ENCODE peak calls at places on chromosomes 2 and 18, in eight cellular contexts. H, D, O, M, R, J, Q and E are unnamed samples. For H3K4me1, the result is how much of the 10 kb centered on the place peaks cover.

GRCh38 chr2:207767461-207768167 is 2.1 kb downstream of the FZD5 start:
- DNase-seq in O (peak), J (no peak), D (peak), Q (no peak), H (peak), M (no peak), R (peak), E (no peak)

GRCh38 chr2:240561325-240561971 is 1.3 kb downstream of the DUSP28 start:
- DNase-seq in O (peak), D (peak), R (no peak), H (peak), J (no peak), Q (no peak), M (no peak), E (no peak)

GRCh38 chr2:102839668-102840388 is 78.0 kb downstream of the TMEM182 start:
- DNase-seq in J (no peak), H (no peak), D (no peak), M (peak), O (no peak), Q (peak), R (peak), E (peak)

GRCh38 chr18:12811191-12811950 is 72.7 kb downstream of the PTPN2 start:
- DNase-seq in O (no peak), M (no peak), D (no peak), R (no peak), Q (peak), J (no peak), H (no peak), E (no peak)

GRCh38 chr2:75277111-75277510 is 77.8 kb upstream of the TACR1 start:
- DNase-seq in H (no peak), R (no peak), J (no peak), M (no peak), O (no peak), D (no peak), Q (no peak), E (no peak)

GRCh38 chr2:30446602-30447148 is 371 bp upstream of the LCLAT1 start:
- DNase-seq in R (peak), D (no peak), H (no peak), J (no peak), M (no peak), Q (no peak), O (no peak), E (no peak)

GRCh38 chr18:23864620-23865019 is 149.9 kb upstream of the TTC39C start:
- DNase-seq in J (no peak), Q (no peak), O (no peak), D (no peak), R (no peak), H (no peak), M (peak), E (peak)

GRCh38 chr2:46666044-46666662 is 186.8 kb downstream of the TMEM247 start:
- DNase-seq in Q (no peak), J (no peak), M (no peak), D (peak), H (peak), R (no peak), O (peak), E (no peak)

GRCh38 chr2:181517685-181518301 is 60.6 kb downstream of the ITGA4 start:
- DNase-seq in H (no peak), O (peak), R (no peak), J (no peak), Q (no peak), D (no peak), M (peak), E (peak)

GRCh38 chr2:55010149-55010591 is 40.1 kb downstream of the RTN4 start:
- DNase-seq in Q (no peak), H (peak), O (peak), J (no peak), D (peak), M (peak), R (peak), E (peak)

GRCh38 chr2:134250840-134251461 is 2.9 kb upstream of the MGAT5 start:
- DNase-seq in O (no peak), D (no peak), J (no peak), R (no peak), Q (no peak), H (no peak), M (no peak), E (no peak)

GRCh38 chr2:190534310-190535118 is at the start of gene NEMP2:
- DNase-seq in H (peak), O (peak), R (peak), J (peak), Q (no peak), D (peak), M (peak), E (peak)

GRCh38 chr18:5515007-5515744 is 28.6 kb downstream of the EPB41L3 start:
- DNase-seq in J (no peak), M (no peak), R (no peak), D (no peak), Q (no peak), H (no peak), O (no peak), E (no peak)

GRCh38 chr2:213261715-213262114 is 22.5 kb upstream of the SPAG16 start:
- DNase-seq in J (no peak), H (no peak), O (no peak), Q (no peak), R (no peak), M (no peak), D (no peak), E (no peak)

GRCh38 chr2:233266481-233266880 is 15.0 kb downstream of the ATG16L1 start:
- DNase-seq in O (no peak), M (no peak), Q (no peak), J (no peak), R (no peak), D (no peak), H (no peak), E (no peak)

GRCh38 chr2:101946372-101946771 is 45.4 kb upstream of the IL1R2 start:
- DNase-seq in Q (no peak), J (no peak), D (no peak), R (no peak), H (no peak), M (no peak), O (no peak), E (no peak)

GRCh38 chr2:217846321-217846743 is 156.5 kb downstream of the TNS1 start:
- DNase-seq in D (peak), H (peak), O (no peak), M (no peak), J (no peak), R (no peak), Q (no peak), E (no peak)

GRCh38 chr18:9244376-9244775 is 90.2 kb upstream of the TWSG1 start:
- DNase-seq in J (no peak), O (no peak), R (no peak), D (no peak), H (no peak), Q (no peak), M (no peak), E (no peak)

GRCh38 chr2:3127710-3128109 is 249.9 kb downstream of the EIPR1 start:
- DNase-seq in J (no peak), H (peak), O (no peak), Q (no peak), M (no peak), D (no peak), R (no peak), E (no peak)

GRCh38 chr2:150165988-150166965 is 321.2 kb downstream of the RND3 start:
- DNase-seq in R (no peak), M (no peak), J (no peak), H (no peak), O (no peak), D (no peak), Q (no peak), E (no peak)

GRCh38 chr18:69399253-69399652 is 1.4 kb upstream of the DOK6 start:
- DNase-seq in R (peak), J (no peak), Q (no peak), O (no peak), H (no peak), D (no peak), M (no peak), E (no peak)

GRCh38 chr18:69401475-69402218 is 959 bp downstream of the DOK6 start:
- DNase-seq in D (peak), Q (no peak), O (no peak), R (peak), J (no peak), H (peak), M (no peak), E (no peak)

GRCh38 chr18:69400253-69400975 is at the start of gene DOK6:
- DNase-seq in Q (no peak), R (peak), M (no peak), O (no peak), H (peak), D (peak), J (peak), E (no peak)

GRCh38 chr18:69400976-69401474 is 337 bp downstream of the DOK6 start:
- DNase-seq in R (peak), O (peak), Q (no peak), J (no peak), D (peak), M (no peak), H (peak), E (no peak)

GRCh38 chr18:69397096-69397495 is 3.6 kb upstream of the DOK6 start:
- DNase-seq in R (peak), O (no peak), J (no peak), H (no peak), Q (peak), M (no peak), D (no peak), E (no peak)
- H3K4me1 ChIP-seq in R (under half), O (under half), J (under half), H (under half), Q (under half), M (under half), D (under half), E (under half)

DNA sequence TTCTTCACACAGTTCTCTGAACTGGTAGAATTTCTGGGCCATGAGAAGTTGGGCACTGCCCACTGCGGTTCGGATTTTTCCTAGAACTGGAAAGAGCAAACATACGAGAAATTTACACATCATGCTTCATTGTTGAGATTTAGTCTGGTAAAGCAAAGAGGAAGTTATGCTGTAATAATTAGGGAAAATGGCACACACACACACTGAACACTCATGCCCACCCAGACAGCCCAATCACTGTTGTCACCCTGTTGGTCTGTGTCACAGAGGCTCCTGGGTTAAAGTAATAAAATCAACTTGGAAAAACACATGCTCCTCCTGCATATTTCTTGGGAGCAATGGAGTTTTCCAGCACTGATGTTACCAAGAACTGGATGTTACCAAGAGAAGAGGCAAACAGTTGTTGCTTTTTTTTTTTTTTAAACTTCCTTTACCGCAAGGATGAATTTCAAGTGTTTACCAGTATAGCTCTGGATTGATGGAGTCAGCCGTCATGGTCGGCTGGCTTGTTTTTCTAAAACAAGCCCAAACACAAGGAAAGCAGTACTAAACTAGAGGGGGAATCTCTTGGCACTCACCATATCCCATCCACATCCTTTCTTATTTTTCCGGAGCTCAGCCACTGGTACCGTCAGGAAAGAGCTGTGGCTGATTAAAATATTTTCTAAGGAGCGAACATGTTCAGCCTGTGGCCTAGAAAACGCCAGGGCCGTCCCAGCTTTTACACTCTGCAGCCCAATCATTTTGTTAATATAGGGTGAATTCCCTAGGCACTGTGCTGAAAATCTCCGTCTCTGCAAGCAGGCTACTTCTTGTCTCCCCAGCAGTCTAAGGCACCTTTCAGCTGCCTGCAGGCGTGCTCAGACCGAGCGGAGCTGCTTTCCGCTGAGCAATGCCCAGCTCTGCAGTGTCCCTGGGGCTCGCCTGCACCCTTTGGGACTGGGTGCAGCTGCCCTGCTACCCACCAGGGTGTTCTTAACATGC is 58.9 kb downstream of the TGIF1 start:
- DNase-seq in J (no peak), R (no peak), D (no peak), O (no peak), M (no peak), H (no peak), Q (no peak), E (no peak)
- H3K27ac ChIP-seq in J (no peak), R (no peak), D (no peak), O (no peak), M (no peak), H (no peak), Q (no peak), E (no peak)

GRCh38 chr2:130376433-130377293 is 20.8 kb downstream of the PTPN18 start:
- DNase-seq in Q (no peak), H (peak), M (no peak), J (peak), O (no peak), R (peak), D (peak), E (no peak)

GRCh38 chr2:130374587-130375290 is 18.9 kb downstream of the PTPN18 start:
- DNase-seq in Q (no peak), H (peak), O (no peak), J (peak), R (peak), M (no peak), D (no peak), E (no peak)

GRCh38 chr2:130373808-130374365 is 18.0 kb downstream of the PTPN18 start:
- DNase-seq in D (no peak), O (no peak), Q (no peak), R (no peak), H (peak), M (no peak), J (peak), E (no peak)

GRCh38 chr2:130377491-130377890 is 21.6 kb downstream of the PTPN18 start:
- DNase-seq in M (no peak), R (no peak), Q (no peak), J (peak), H (peak), D (no peak), O (no peak), E (no peak)

GRCh38 chr2:130375291-130376266 is 19.7 kb downstream of the PTPN18 start:
- DNase-seq in R (no peak), J (peak), H (peak), D (peak), M (no peak), O (no peak), Q (no peak), E (no peak)
- H3K4me1 ChIP-seq in R (under half), J (under half), H (under half), D (under half), M (under half), O (under half), Q (under half), E (under half)

DNA sequence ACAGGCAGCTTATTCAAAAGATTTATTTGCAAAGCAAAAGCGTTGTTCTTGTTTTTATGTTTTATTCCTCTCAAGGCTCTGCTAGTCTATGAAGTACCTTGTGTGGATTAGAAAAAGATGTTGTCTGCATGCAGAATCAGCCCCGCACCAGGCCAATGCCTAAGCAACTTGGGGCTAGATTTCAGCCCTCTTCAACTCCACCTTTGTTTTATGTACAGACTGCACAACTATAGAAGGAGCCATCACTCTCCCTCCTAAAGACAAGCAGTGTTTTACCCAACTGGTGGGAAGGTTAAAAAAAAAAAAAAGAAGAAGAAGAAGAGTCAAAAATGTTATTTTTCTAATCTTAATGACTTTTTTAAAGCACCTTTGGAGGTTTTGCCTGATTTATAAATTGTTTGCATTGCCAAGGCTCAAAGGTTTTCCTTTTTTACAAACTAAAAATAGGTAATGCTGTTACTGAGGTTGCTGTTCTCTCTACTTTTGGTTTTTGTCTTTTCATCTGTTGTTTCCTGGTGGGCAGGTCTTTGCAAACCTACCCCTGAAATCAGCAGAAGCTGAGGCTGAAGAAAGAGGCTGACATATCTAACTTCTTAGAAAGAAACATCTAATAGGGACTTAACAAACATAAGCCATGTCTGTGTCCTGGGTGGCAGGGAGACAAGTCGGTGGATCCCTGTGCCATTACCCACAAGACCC is 164.0 kb downstream of the SLC39A10 start:
- DNase-seq in Q (no peak), J (no peak), D (no peak), R (no peak), H (no peak), M (no peak), O (no peak), E (no peak)
- H3K27ac ChIP-seq in Q (no peak), J (no peak), D (no peak), R (no peak), H (no peak), M (no peak), O (no peak), E (no peak)

DNA sequence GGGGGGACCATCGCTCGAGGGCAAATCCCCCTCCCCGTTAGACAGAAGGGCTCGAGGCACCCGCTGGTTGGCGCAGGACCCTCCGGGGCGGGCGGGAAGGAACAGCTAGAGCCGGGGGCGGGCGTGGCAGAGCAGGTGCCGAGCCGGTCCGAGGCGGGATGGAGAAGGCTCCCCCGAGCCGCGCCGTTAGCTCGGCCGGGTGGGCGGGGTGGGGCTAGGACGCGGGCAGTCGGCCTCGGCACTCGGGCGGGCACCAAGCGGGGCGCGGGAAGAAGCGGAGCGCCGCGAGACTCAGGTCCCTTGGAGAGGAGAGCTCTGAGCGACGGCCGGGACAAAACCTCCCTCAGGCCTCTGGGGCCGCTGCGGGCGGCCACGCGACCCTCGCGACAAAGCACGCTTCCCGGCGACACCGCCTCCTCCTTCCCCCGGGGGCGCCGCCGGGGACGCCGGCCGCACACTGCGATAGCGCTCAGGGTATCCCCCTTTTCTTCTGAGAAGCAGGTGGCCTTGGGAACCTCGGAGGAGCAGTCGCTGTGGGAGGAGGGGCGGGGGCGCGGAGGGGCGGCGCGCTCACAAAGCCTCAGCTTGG is 694 bp downstream of the FHOD3 start:
- DNase-seq in Q (no peak), D (peak), H (peak), M (no peak), O (no peak), R (peak), J (no peak), E (no peak)
- H3K4me1 ChIP-seq in Q (under half), D (under half), H (under half), M (under half), O (under half), R (under half), J (under half), E (under half)

GRCh38 chr2:45652090-45653050 is 895 bp downstream of the PRKCE start:
- DNase-seq in M (peak), R (peak), O (peak), Q (no peak), D (peak), H (peak), J (peak), E (peak)
- H3K27ac ChIP-seq in M (peak), R (no peak), O (peak), Q (no peak), D (no peak), H (peak), J (peak), E (peak)

DNA sequence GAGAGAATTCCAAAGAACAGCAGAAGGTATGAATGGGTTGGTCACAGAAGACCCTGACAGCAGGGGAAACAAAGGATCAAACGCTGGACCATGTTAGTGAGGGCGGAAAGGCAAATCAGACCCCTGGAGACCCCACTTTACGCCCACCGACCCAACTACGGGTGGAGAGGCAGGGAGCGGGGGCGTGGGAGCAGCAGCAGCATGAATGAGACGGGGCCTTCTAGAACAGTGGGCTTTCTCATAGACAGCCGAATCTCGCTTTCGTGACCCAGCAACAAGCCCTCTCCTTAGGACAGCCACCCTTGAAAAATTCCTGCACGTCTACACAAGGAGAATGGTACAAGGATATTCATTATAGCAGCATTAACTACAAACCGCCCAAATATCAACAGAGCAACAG is 191.0 kb downstream of the HDAC4 start:
- DNase-seq in R (no peak), D (no peak), O (no peak), Q (no peak), M (no peak), J (no peak), H (no peak), E (no peak)
- H3K4me1 ChIP-seq in R (under half), D (under half), O (under half), Q (under half), M (under half), J (under half), H (under half), E (under half)